ENCODE peak calls at places on chromosomes 13 and 19, in six cellular contexts. R, Q, V, C, K and F are unnamed samples.

GRCh38 chr13:38159710-38160109 is 189.9 kb upstream of the UFM1 start:
- DNase-seq in C (no peak), R (no peak), Q (no peak), K (no peak), V (no peak), F (no peak)

GRCh38 chr13:92044351-92044750 is 645.9 kb downstream of the GPC5 start:
- DNase-seq in Q (no peak), K (no peak), R (no peak), V (no peak), C (no peak), F (no peak)

GRCh38 chr13:26601669-26602068 is 44.2 kb downstream of the WASF3 start:
- DNase-seq in R (peak), Q (no peak), V (peak), C (no peak), K (no peak), F (peak)

GRCh38 chr13:113788413-113789135 is 29.5 kb downstream of the TMEM255B start:
- DNase-seq in Q (no peak), K (no peak), C (no peak), V (no peak), R (no peak), F (no peak)

GRCh38 chr19:42246869-42247630 is 4.6 kb upstream of the GSK3A start:
- DNase-seq in K (no peak), V (no peak), R (no peak), C (no peak), Q (no peak), F (no peak)

GRCh38 chr19:46639356-46640061 is 3.5 kb upstream of the GNG8 start:
- DNase-seq in R (peak), V (peak), Q (no peak), K (peak), C (no peak), F (no peak)

GRCh38 chr19:39052243-39052746 is 19.9 kb upstream of the FBXO27 start:
- DNase-seq in K (peak), C (peak), Q (peak), V (peak), R (peak), F (peak)

GRCh38 chr13:79128158-79128557 is 277.9 kb downstream of the RBM26 start:
- DNase-seq in K (no peak), V (peak), R (no peak), C (no peak), Q (no peak), F (peak)

GRCh38 chr13:113762538-113762937 is 3.5 kb downstream of the TMEM255B start:
- DNase-seq in Q (no peak), V (no peak), R (no peak), C (no peak), K (no peak), F (no peak)

GRCh38 chr13:72458701-72459100 is 268.7 kb downstream of the MZT1 start:
- DNase-seq in V (peak), K (no peak), Q (no peak), R (no peak), C (no peak), F (peak)

GRCh38 chr13:40149611-40150283 is 494.3 kb downstream of the COG6 start:
- DNase-seq in R (no peak), C (peak), V (peak), Q (no peak), K (no peak), F (peak)

GRCh38 chr19:23345838-23346237 is 49.4 kb downstream of the ZNF91 start:
- DNase-seq in Q (no peak), V (no peak), R (no peak), C (no peak), K (no peak), F (no peak)

GRCh38 chr13:87536499-87536898 is 134.7 kb upstream of the SLITRK5 start:
- DNase-seq in K (no peak), Q (no peak), C (no peak), R (no peak), V (no peak), F (no peak)

GRCh38 chr13:68056816-68057710 is 826.9 kb upstream of the PCDH9 start:
- DNase-seq in R (no peak), Q (no peak), C (no peak), K (no peak), V (peak), F (peak)

GRCh38 chr19:18869781-18870530 is 26.0 kb downstream of the CERS1 start:
- DNase-seq in K (no peak), Q (no peak), C (no peak), V (no peak), R (no peak), F (no peak)

GRCh38 chr19:17414097-17414496 is 5.8 kb upstream of the MVB12A start:
- DNase-seq in R (no peak), V (no peak), C (no peak), Q (no peak), K (no peak), F (no peak)

GRCh38 chr19:45413497-45413896 is 7.1 kb downstream of the POLR1G start:
- DNase-seq in Q (no peak), V (peak), K (no peak), C (no peak), R (no peak), F (no peak)

GRCh38 chr13:46913757-46914156 is 16.9 kb upstream of the HTR2A start:
- DNase-seq in C (no peak), K (no peak), V (no peak), R (no peak), Q (no peak), F (no peak)

GRCh38 chr13:49071341-49071937 is 95.7 kb downstream of the FNDC3A start:
- DNase-seq in Q (no peak), K (no peak), V (peak), C (no peak), R (no peak), F (no peak)

GRCh38 chr13:109211616-109212015 is 574.8 kb downstream of the IRS2 start:
- DNase-seq in K (no peak), R (no peak), Q (no peak), C (no peak), V (peak), F (peak)

GRCh38 chr19:10826236-10826635 is 9.8 kb downstream of the TMED1 start:
- DNase-seq in R (no peak), K (no peak), Q (no peak), V (no peak), C (no peak), F (no peak)

GRCh38 chr13:90205081-90205480 is 1142.4 kb upstream of the MIR17HG start:
- DNase-seq in C (no peak), V (no peak), K (no peak), R (no peak), Q (no peak), F (no peak)

GRCh38 chr19:38264486-38265212 is at the start of gene SPINT2:
- DNase-seq in Q (peak), V (no peak), K (peak), C (no peak), R (peak), F (no peak)

GRCh38 chr19:5074830-5075394 is 106.0 kb downstream of the KDM4B start:
- DNase-seq in V (no peak), K (no peak), C (no peak), Q (no peak), R (no peak), F (no peak)

GRCh38 chr13:48818495-48818961 is 157.2 kb upstream of the FNDC3A start:
- DNase-seq in K (peak), Q (no peak), C (peak), V (peak), R (no peak), F (peak)

GRCh38 chr13:79782541-79783216 is 301.7 kb downstream of the NDFIP2 start:
- DNase-seq in V (peak), R (no peak), C (peak), Q (no peak), K (peak), F (peak)

GRCh38 chr13:41942462-41943094 is 18.3 kb downstream of the VWA8 start:
- DNase-seq in R (no peak), K (peak), C (peak), V (peak), Q (no peak), F (peak)